ENCODE peak calls at places on chromosome 18, in five cellular contexts. P is stimulated activated CD8-positive, alpha-beta memory T cell treated with anti-CD3 and anti-CD28 coated beads, Interleukin-4, amount 100 ng/mL, for 1 hour; K is SK-MEL-5; F is NCI-H1694; X is left ventricle myocardium inferior. I is an unnamed sample.

GRCh38 chr18:11163668-11164067 is 14.3 kb upstream of the PIEZO2 start:
- DNase-seq in P (no peak), K (no peak), F (no peak), X (peak; percentile 27), I (no peak)

GRCh38 chr18:34738173-34738894 is 28.2 kb downstream of the DTNA start:
- DNase-seq in P (no peak), K (no peak), F (no peak), X (peak; percentile 22), I (no peak)

GRCh38 chr18:50629148-50629631 is 69.3 kb downstream of the MAPK4 start:
- DNase-seq in P (no peak), K (no peak), F (peak; percentile 44), X (no peak), I (no peak)

GRCh38 chr18:62399781-62400308 is 74.7 kb downstream of the TNFRSF11A start:
- DNase-seq in P (no peak), K (peak; percentile 36), F (peak; percentile 19), X (no peak), I (no peak)

GRCh38 chr18:55858661-55859111 is 270.7 kb upstream of the TCF4 start:
- DNase-seq in P (no peak), K (no peak), F (no peak), X (no peak), I (no peak)

GRCh38 chr18:55420665-55420964 is 167.4 kb downstream of the TCF4 start:
- DNase-seq in P (no peak), K (no peak), F (no peak), X (no peak), I (no peak)

GRCh38 chr18:13241083-13241892 is 22.7 kb downstream of the LDLRAD4 start:
- DNase-seq in P (no peak), K (no peak), F (no peak), X (no peak), I (no peak)

GRCh38 chr18:42192251-42193248 is 237.5 kb downstream of the PIK3C3 start:
- DNase-seq in P (no peak), K (peak; percentile 93), F (no peak), X (no peak), I (no peak)

GRCh38 chr18:50614838-50615237 is 55.0 kb downstream of the MAPK4 start:
- DNase-seq in P (no peak), K (peak; percentile 99), F (no peak), X (no peak), I (no peak)

GRCh38 chr18:58669731-58670379 is 1.4 kb upstream of the MALT1 start:
- DNase-seq in P (no peak), K (no peak), F (no peak), X (no peak), I (no peak)

GRCh38 chr18:35458677-35459441 is 38.9 kb downstream of the INO80C start:
- DNase-seq in P (no peak), K (no peak), F (no peak), X (peak; percentile 69), I (no peak)

GRCh38 chr18:58239879-58240278 is 195.9 kb downstream of the NEDD4L start:
- DNase-seq in P (no peak), K (no peak), F (no peak), X (no peak), I (no peak)

GRCh38 chr18:32152705-32153448 is 37.0 kb upstream of the MEP1B start:
- DNase-seq in P (no peak), K (no peak), F (no peak), X (no peak), I (no peak)

GRCh38 chr18:23106575-23106974 is 28.7 kb upstream of the CABLES1 start:
- DNase-seq in P (no peak), K (peak; percentile 86), F (no peak), X (no peak), I (no peak)

GRCh38 chr18:49561377-49562193 is at the start of gene LIPG:
- DNase-seq in P (no peak), K (no peak), F (peak; percentile 24), X (no peak), I (no peak)

GRCh38 chr18:74868461-74868860 is 270.8 kb downstream of the ZNF407 start:
- DNase-seq in P (no peak), K (no peak), F (no peak), X (peak; percentile 41), I (no peak)

GRCh38 chr18:38427234-38427633 is 861.6 kb upstream of the CELF4 start:
- DNase-seq in P (no peak), K (no peak), F (no peak), X (no peak), I (no peak)

GRCh38 chr18:46343940-46344372 is 239.8 kb downstream of the HAUS1 start:
- DNase-seq in P (no peak), K (no peak), F (no peak), X (peak; percentile 40), I (peak; percentile 51)

GRCh38 chr18:59516356-59517155 is 157.5 kb upstream of the LMAN1 start:
- DNase-seq in P (no peak), K (peak; percentile 15), F (no peak), X (peak; percentile 40), I (no peak)

GRCh38 chr18:44729631-44730101 is 49.0 kb downstream of the SETBP1 start:
- DNase-seq in P (peak; percentile 45), K (no peak), F (no peak), X (no peak), I (no peak)

GRCh38 chr18:3340682-3341097 is 78.8 kb downstream of the MYL12B start:
- DNase-seq in P (no peak), K (no peak), F (no peak), X (no peak), I (no peak)

GRCh38 chr18:48977914-48978313 is 27.1 kb upstream of the SMAD7 start:
- DNase-seq in P (no peak), K (no peak), F (no peak), X (no peak), I (no peak)

GRCh38 chr18:73942081-73942625 is 205.5 kb downstream of the FBXO15 start:
- DNase-seq in P (no peak), K (no peak), F (no peak), X (no peak), I (no peak)

GRCh38 chr18:69064063-69064462 is 266.2 kb downstream of the CCDC102B start:
- DNase-seq in P (no peak), K (no peak), F (no peak), X (no peak), I (no peak)

GRCh38 chr18:46677609-46678470 is 20.8 kb upstream of the LOXHD1 start:
- DNase-seq in P (no peak), K (peak; percentile 11), F (no peak), X (no peak), I (no peak)

GRCh38 chr18:3450358-3451107 is 561 bp downstream of the TGIF1 start:
- DNase-seq in P (peak; percentile 42), K (no peak), F (no peak), X (peak; percentile 70), I (no peak)

GRCh38 chr18:26741041-26741440 is 124.5 kb downstream of the AQP4 start:
- DNase-seq in P (no peak), K (no peak), F (no peak), X (no peak), I (no peak)

GRCh38 chr18:10291568-10291981 is 162.9 kb upstream of the APCDD1 start:
- DNase-seq in P (no peak), K (no peak), F (no peak), X (no peak), I (no peak)

GRCh38 chr18:34522627-34523026 is 187.5 kb upstream of the DTNA start:
- DNase-seq in P (no peak), K (no peak), F (peak; percentile 11), X (no peak), I (no peak)

GRCh38 chr18:55589625-55590291 is 1.8 kb upstream of the TCF4 start:
- DNase-seq in P (peak; percentile 50), K (peak; percentile 74), F (peak; percentile 92), X (peak; percentile 98), I (peak; percentile 36)